ENCODE peak calls at places on chromosomes 13 and 19, in seven cellular contexts. G is HCT116, M is neural progenitor cell, L is thyroid gland, N is right atrium auricular region, S is mesendoderm, R is PC-9. Z is an unnamed sample. For H3K4me1, the result is how much of the 10 kb centered on the place peaks cover.

GRCh38 chr13:95569966-95570365 is 17.4 kb downstream of the CLDN10 start:
- DNase-seq in S (no peak), L (no peak), G (no peak), N (no peak), R (no peak), M (no peak), Z (no peak)

GRCh38 chr13:30713133-30713532 is 22.2 kb upstream of the ALOX5AP start:
- DNase-seq in R (peak), M (no peak), G (no peak), L (no peak), S (no peak), N (peak), Z (no peak)

GRCh38 chr19:58009666-58010301 is 7.2 kb upstream of the ZNF606 start:
- DNase-seq in G (no peak), L (peak), R (no peak), S (peak), N (peak), M (peak), Z (no peak)

GRCh38 chr19:343451-343931 is 1.1 kb downstream of the MIER2 start:
- DNase-seq in L (peak), R (no peak), S (no peak), N (no peak), G (no peak), M (no peak), Z (peak)

GRCh38 chr13:73765651-73766384 is 368.4 kb downstream of the KLF12 start:
- DNase-seq in S (peak), R (no peak), M (peak), N (peak), L (peak), G (no peak), Z (peak)

GRCh38 chr19:43524922-43525835 is 1.8 kb downstream of the ETHE1 start:
- DNase-seq in S (peak), N (peak), G (peak), M (peak), L (peak), R (peak), Z (peak)

GRCh38 chr19:30090963-30091362 is 148.9 kb downstream of the URI1 start:
- DNase-seq in L (no peak), R (no peak), M (no peak), G (no peak), S (no peak), N (no peak), Z (no peak)

GRCh38 chr13:23500858-23501257 is 67.4 kb upstream of the SACS start:
- DNase-seq in L (no peak), M (no peak), G (no peak), S (peak), R (no peak), N (no peak), Z (no peak)

GRCh38 chr13:35714588-35714987 is 238.1 kb upstream of the MAB21L1 start:
- DNase-seq in R (no peak), L (no peak), N (no peak), G (no peak), S (no peak), M (peak), Z (no peak)

GRCh38 chr13:33279898-33280549 is 5.5 kb downstream of the STARD13 start:
- DNase-seq in N (no peak), L (no peak), S (peak), G (no peak), R (peak), M (no peak), Z (no peak)

GRCh38 chr19:5913739-5914357 is at the start of gene CAPS:
- DNase-seq in G (no peak), S (no peak), R (peak), L (peak), M (no peak), N (no peak), Z (no peak)

GRCh38 chr19:53969366-53969765 is 6.6 kb downstream of the CACNG8 start:
- DNase-seq in M (no peak), R (no peak), G (no peak), L (no peak), N (no peak), S (no peak), Z (no peak)

GRCh38 chr19:1408300-1409203 is 1.2 kb downstream of the DAZAP1 start:
- DNase-seq in S (peak), G (no peak), R (no peak), N (no peak), M (peak), L (peak), Z (no peak)

GRCh38 chr19:50205681-50206138 is 2.3 kb downstream of the MYH14 start:
- DNase-seq in L (peak), S (no peak), R (peak), N (no peak), M (peak), G (no peak), Z (no peak)

DNA sequence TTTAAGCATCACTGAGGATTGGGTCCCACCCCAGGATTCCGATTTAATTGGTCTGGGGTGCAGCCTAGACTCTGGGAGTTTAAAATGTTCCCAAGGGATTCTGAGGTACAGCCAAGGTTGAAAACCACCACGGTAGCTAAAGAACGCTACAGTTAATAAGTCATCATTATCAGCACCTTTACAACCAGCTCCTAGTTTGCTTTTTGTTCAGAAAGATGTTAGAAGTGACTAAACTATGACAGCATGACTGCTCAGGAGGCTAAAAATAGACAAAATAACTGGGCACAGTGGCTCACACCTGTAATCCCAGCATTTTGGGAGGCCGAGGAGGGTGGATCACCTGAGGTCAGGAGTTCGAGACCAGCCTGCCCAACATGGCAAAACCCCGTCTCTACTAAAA is 11.7 kb upstream of the EPSTI1 start:
- DNase-seq in M (no peak), G (no peak), L (no peak), N (no peak), R (no peak), S (no peak), Z (no peak)
- H3K4me1 ChIP-seq in M (under half), G (under half), L (under half), N (under half), R (under half), S (under half), Z (under half)

GRCh38 chr19:39411006-39411831 is 1.2 kb upstream of the PLEKHG2 start:
- DNase-seq in M (no peak), L (peak), S (peak), N (peak), R (peak), G (no peak), Z (no peak)

GRCh38 chr19:39412867-39413268 is 399 bp downstream of the PLEKHG2 start:
- DNase-seq in S (no peak), N (no peak), L (peak), G (no peak), M (no peak), R (peak), Z (no peak)

GRCh38 chr19:39410620-39411005 is 1.9 kb upstream of the PLEKHG2 start:
- DNase-seq in G (no peak), N (no peak), S (no peak), R (peak), L (no peak), M (peak), Z (no peak)

GRCh38 chr19:39412100-39412866 is at the start of gene PLEKHG2:
- DNase-seq in S (peak), G (peak), L (peak), N (peak), M (peak), R (peak), Z (peak)

GRCh38 chr19:39411832-39412099 is 703 bp upstream of the PLEKHG2 start:
- DNase-seq in R (peak), G (peak), M (peak), L (peak), N (peak), S (peak), Z (peak)
- H3K4me3 ChIP-seq in R (peak), G (peak), M (peak), L (no peak), N (peak), S (peak), Z (peak)

DNA sequence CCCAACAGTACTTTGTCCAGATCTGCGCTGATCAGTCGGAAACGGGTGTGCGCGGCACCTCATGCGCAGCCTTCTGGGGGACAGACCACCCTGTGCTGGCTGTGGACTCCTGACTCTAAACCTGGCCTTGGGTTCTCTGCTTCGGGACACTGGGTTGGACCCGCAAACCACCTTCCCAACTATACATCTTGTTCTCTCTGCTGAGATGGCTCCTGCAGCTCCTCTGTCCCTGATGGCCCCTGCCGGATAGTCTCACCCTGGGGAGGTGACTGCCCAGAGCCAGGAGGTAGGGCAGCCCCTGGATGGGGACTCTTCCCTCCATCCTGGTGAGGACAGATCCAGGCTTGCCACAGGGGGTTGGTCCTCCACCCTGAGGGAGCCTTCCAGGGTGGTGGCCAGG is 23.3 kb downstream of the RFX1 start:
- DNase-seq in R (no peak), M (no peak), G (no peak), S (no peak), L (no peak), N (no peak), Z (no peak)
- H3K4me1 ChIP-seq in R (under half), M (under half), G (under half), S (under half), L (under half), N (under half), Z (under half)

GRCh38 chr19:52336976-52337375 is 933 bp downstream of the ZNF610 start:
- DNase-seq in S (peak), N (no peak), L (no peak), G (no peak), R (no peak), M (peak), Z (no peak)
- H3K4me3 ChIP-seq in S (peak), N (peak), L (peak), G (no peak), R (peak), M (peak), Z (no peak)

DNA sequence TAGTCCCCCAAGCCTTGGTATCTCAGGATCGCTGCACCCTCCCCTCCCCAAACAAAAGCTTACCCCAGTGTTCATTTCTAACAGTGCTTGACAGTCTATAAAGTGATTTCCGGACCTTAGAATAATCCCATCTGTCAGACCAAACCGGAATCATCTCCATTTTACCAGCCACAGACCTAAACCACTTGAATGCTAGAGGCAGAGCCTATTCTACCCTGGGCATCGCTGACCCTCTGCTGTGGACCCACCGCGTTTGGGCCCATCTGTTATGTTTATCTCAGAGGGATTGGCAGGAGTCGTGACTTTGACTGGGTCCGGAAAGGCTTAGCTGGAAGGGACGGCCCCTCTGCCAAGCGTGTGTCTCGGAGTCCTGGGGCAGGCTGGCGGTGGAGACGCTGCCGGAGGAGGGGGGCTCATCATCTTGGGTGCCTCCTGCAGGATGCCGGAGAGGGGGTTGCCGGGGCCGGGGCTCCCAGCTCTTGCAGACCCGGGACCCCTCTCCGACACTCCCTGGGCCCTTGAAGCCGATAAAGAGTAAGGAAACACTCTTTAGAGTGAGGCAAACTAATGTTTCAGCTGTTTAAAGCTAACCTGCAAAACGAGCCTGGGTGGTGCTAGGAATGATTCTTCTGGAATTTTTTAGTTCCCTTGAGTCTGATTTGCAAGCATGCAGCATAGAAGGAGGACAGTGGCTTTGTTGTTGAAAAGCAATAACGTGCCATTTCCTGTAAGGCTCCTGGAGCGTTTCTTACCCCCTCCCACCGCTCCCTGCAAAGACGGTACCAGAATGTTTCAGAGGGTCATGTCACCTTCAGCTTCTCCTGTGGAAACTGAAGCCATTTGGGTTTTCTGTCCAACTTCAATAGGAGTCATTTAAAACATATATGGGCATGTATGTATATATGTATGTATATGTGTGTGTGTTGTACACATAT is 1.3 kb downstream of the SLC25A42 start:
- DNase-seq in G (no peak), N (no peak), M (no peak), S (no peak), L (no peak), R (no peak), Z (peak)
- H3K4me1 ChIP-seq in G (under half), N (under half), M (under half), S (under half), L (half or more), R (under half), Z (under half)

GRCh38 chr19:19538767-19539166 is 702 bp downstream of the CILP2 start:
- DNase-seq in L (no peak), G (no peak), S (peak), N (no peak), M (no peak), R (peak), Z (no peak)

GRCh38 chr19:19538077-19538764 is at the start of gene CILP2:
- DNase-seq in S (peak), N (no peak), G (no peak), R (no peak), M (peak), L (peak), Z (no peak)

GRCh38 chr19:19539738-19540703 is 2.0 kb downstream of the CILP2 start:
- DNase-seq in M (peak), L (peak), R (peak), S (peak), N (no peak), G (peak), Z (no peak)

GRCh38 chr19:19535311-19536191 is 2.5 kb upstream of the CILP2 start:
- DNase-seq in L (no peak), G (no peak), R (no peak), S (no peak), N (no peak), M (no peak), Z (no peak)

GRCh38 chr19:19537321-19538048 is 580 bp upstream of the CILP2 start:
- DNase-seq in N (no peak), G (no peak), M (no peak), L (peak), R (no peak), S (no peak), Z (no peak)
- H3K4me3 ChIP-seq in N (peak), G (no peak), M (peak), L (peak), R (no peak), S (no peak), Z (no peak)

DNA sequence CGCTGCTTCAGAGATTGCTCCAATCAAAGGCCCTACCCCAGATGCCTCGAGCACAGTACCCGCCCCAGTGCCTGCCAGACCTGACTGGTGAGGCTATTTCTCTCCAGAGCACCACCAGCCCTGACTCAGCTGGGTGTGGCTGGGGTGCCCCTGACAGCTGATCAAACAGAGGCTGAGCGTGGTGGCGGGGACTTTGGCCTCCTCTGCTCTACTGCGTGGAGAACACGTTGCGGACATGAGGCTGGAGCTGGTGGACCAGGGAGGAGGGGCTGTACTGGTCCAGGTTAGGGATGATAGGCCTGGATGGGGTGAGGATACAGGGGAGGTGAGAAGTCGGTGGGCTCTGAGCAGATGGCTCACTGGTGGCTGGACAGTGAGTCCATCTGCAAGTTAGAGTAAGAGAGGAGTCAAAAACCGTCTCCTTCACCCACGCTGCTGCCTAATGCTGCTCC is 3.5 kb upstream of the DOCK6 start:
- DNase-seq in G (peak), M (no peak), L (no peak), N (no peak), S (no peak), R (peak), Z (no peak)
- H3K4me1 ChIP-seq in G (under half), M (under half), L (half or more), N (under half), S (under half), R (under half), Z (under half)

DNA sequence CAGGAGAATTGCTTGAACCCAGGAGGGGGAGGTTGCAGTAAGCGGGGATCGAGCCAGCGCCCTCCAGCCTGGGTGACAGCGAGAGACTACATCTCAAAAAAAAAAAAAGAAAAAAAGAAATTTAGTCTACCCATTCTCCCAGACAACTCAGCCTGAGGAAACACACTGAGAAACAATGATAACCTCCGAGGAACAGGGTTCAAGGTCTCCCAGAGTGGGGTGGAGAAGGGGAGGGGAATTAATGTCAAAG is 1.4 kb upstream of the VASP start:
- DNase-seq in N (no peak), M (no peak), R (no peak), L (no peak), G (no peak), S (no peak), Z (no peak)
- H3K4me3 ChIP-seq in N (peak), M (peak), R (peak), L (peak), G (peak), S (no peak), Z (peak)

Z was measured in HAP-1.